ENCODE peak calls at places on chromosome 3, in nine cellular contexts. P is RWPE1, E is MM.1S, O is nephron progenitor cell, T is fibroblast of lung, N is OCI-LY7, H is fibroblast of the aortic adventitia, B is mesothelial cell of epicardium, Z is bronchial epithelial cell. Q is an unnamed sample.

GRCh38 chr3:145893331-145893730 is 267.7 kb downstream of the PLOD2 start:
- DNase-seq in P (no peak), E (no peak), O (no peak), T (no peak), N (no peak), H (no peak), B (no peak), Z (no peak), Q (no peak)

GRCh38 chr3:197734667-197735318 is 1.9 kb downstream of the RUBCN start:
- DNase-seq in P (no peak), E (peak; percentile 93), O (no peak), T (no peak), N (peak; percentile 92), H (no peak), B (no peak), Z (no peak), Q (no peak)

GRCh38 chr3:74535281-74535680 is 79.2 kb downstream of the CNTN3 start:
- DNase-seq in P (no peak), E (no peak), O (no peak), T (no peak), N (no peak), H (no peak), B (no peak), Z (peak; percentile 78), Q (no peak)

GRCh38 chr3:89876116-89876515 is 768.7 kb downstream of the EPHA3 start:
- DNase-seq in P (no peak), E (no peak), O (no peak), T (no peak), N (no peak), H (no peak), B (no peak), Z (no peak), Q (no peak)

GRCh38 chr3:155241559-155241958 is 51.9 kb downstream of the STRIT1 start:
- DNase-seq in P (no peak), E (no peak), O (no peak), T (peak; percentile 31), N (no peak), H (peak; percentile 83), B (no peak), Z (no peak), Q (no peak)

GRCh38 chr3:59839283-59839682 is 789.5 kb upstream of the CFAP20DC start:
- DNase-seq in P (peak; percentile 15), E (no peak), O (no peak), T (peak; percentile 80), N (no peak), H (peak; percentile 56), B (no peak), Z (peak; percentile 73), Q (peak; percentile 80)

GRCh38 chr3:14949126-14949525 is 1.7 kb downstream of the NR2C2 start:
- DNase-seq in P (no peak), E (no peak), O (no peak), T (no peak), N (no peak), H (no peak), B (no peak), Z (no peak), Q (peak; percentile 19)

GRCh38 chr3:119019767-119020518 is 14.7 kb downstream of the IGSF11 start:
- DNase-seq in P (no peak), E (no peak), O (no peak), T (no peak), N (no peak), H (no peak), B (no peak), Z (no peak), Q (no peak)

GRCh38 chr3:133988631-133989161 is 41.0 kb downstream of the SLCO2A1 start:
- DNase-seq in P (peak; percentile 18), E (no peak), O (no peak), T (no peak), N (no peak), H (no peak), B (no peak), Z (peak; percentile 51), Q (no peak)

DNA sequence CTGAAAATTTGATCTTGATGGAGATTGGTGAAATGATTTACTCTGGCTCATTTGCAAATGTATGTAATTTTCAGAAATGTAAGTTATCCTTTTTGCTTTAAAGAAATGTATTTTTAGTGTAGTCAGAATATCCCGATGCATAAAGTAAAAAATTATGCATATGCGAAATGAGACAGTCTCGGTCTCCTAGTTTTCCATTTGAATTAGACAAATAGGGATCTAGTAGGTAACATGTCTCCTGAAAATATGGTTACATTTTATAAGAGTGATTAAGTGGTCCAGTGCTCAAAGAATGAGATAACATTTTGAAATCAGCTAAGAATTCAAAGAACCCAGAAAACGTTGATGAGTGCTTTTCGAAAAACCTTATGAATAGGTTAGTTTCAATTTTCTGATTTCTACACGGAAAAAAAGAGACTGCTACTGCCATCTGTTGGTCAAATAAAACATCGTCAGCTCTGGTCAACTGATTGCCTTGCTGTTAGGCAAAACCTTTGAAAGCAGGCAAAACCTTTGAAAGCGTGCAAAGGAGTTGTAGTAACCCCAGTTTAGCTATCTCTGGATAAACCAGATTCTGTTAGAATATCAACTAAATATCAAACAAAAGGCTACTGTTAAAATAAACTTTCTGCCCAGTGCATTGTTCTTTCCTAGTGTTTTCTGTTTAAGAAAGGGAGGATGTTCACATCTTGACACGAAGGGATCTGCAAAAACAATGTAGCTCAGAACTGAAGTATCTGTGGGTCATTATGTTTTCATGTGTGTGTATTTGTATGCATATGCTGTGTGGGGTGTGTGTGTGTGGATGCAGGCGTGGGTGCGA is 59.3 kb upstream of the CHMP2B start:
- DNase-seq in P (peak; percentile 2), E (peak; percentile 71), O (peak; percentile 37), T (peak; percentile 34), N (peak; percentile 46), H (peak; percentile 77), B (no peak), Z (peak; percentile 46), Q (peak; percentile 80)
- TF ChIP-seq CTCF in P (peak; percentile 68), E (peak; percentile 72), O (peak; percentile 69), T (peak; percentile 67), N (peak; percentile 89), H (peak; percentile 69), B (peak; percentile 77), Z (peak; percentile 65), Q (peak; percentile 76)

GRCh38 chr3:21551019-21551418 is 200.0 kb downstream of the ZNF385D start:
- DNase-seq in P (no peak), E (no peak), O (no peak), T (peak; percentile 45), N (no peak), H (peak; percentile 49), B (no peak), Z (peak; percentile 59), Q (peak; percentile 9)
- TF ChIP-seq CTCF in P (no peak), E (no peak), O (no peak), T (peak; percentile 18), N (no peak), H (peak; percentile 6), B (no peak), Z (no peak), Q (no peak)

GRCh38 chr3:65672876-65673815 is 365.6 kb downstream of the MAGI1 start:
- DNase-seq in P (peak; percentile 9), E (peak; percentile 33), O (peak; percentile 69), T (peak; percentile 25), N (peak; percentile 50), H (peak; percentile 58), B (peak; percentile 38), Z (peak; percentile 56), Q (peak; percentile 75)
- TF ChIP-seq CTCF in P (peak; percentile 69), E (peak; percentile 62), O (peak; percentile 83), T (peak; percentile 85), N (peak; percentile 90), H (peak; percentile 76), B (peak; percentile 85), Z (peak; percentile 74), Q (peak; percentile 89)

GRCh38 chr3:100796556-100796955 is 87.3 kb downstream of the TFG start:
- DNase-seq in P (peak; percentile 4), E (peak; percentile 64), O (no peak), T (peak; percentile 39), N (peak; percentile 8), H (peak; percentile 47), B (no peak), Z (peak; percentile 43), Q (peak; percentile 63)
- TF ChIP-seq CTCF in P (peak; percentile 25), E (peak; percentile 53), O (no peak), T (peak; percentile 47), N (peak; percentile 70), H (peak; percentile 34), B (no peak), Z (peak; percentile 14), Q (peak; percentile 52)

GRCh38 chr3:69791919-69792399 is 52.7 kb downstream of the MITF start:
- DNase-seq in P (no peak), E (no peak), O (no peak), T (peak; percentile 26), N (no peak), H (peak; percentile 69), B (no peak), Z (peak; percentile 38), Q (peak; percentile 83)
- TF ChIP-seq CTCF in P (peak; percentile 26), E (peak; percentile 25), O (no peak), T (peak; percentile 60), N (no peak), H (peak; percentile 58), B (no peak), Z (peak; percentile 45), Q (peak; percentile 61)